ENCODE peak calls at places on chromosomes 4 and X, in six cellular contexts. O, S, P, D, M and T are unnamed samples.

GRCh38 chrX:41334866-41335589 is 1.1 kb downstream of the DDX3X start:
- DNase-seq in P (no peak), M (peak; percentile 59), S (peak; percentile 54), O (peak; percentile 46), D (peak; percentile 53), T (peak; percentile 45)

GRCh38 chrX:103254171-103254824 is 657 bp downstream of the TCEAL8 start:
- DNase-seq in O (peak; percentile 8), P (peak; percentile 59), S (peak; percentile 59), D (no peak), M (no peak), T (peak; percentile 56)

GRCh38 chr4:10018818-10019438 is 2.4 kb downstream of the SLC2A9 start:
- DNase-seq in D (peak; percentile 84), S (peak; percentile 87), O (peak; percentile 87), P (peak; percentile 92), M (peak; percentile 89), T (peak; percentile 90)

GRCh38 chr4:57490520-57490919 is 380.3 kb upstream of the IGFBP7 start:
- DNase-seq in M (no peak), D (no peak), P (no peak), O (no peak), S (no peak), T (no peak)

GRCh38 chrX:17597836-17598434 is 139.4 kb upstream of the SCML1 start:
- DNase-seq in M (no peak), P (peak; percentile 77), S (no peak), O (no peak), D (no peak), T (no peak)

GRCh38 chr4:141643557-141643956 is 7.2 kb downstream of the IL15 start:
- DNase-seq in M (no peak), D (no peak), O (no peak), S (no peak), P (no peak), T (no peak)

GRCh38 chr4:10808591-10808990 is 124.0 kb upstream of the CLNK start:
- DNase-seq in P (peak; percentile 94), O (no peak), D (no peak), M (no peak), S (no peak), T (no peak)

GRCh38 chr4:89587364-89587763 is 249.6 kb downstream of the SNCA start:
- DNase-seq in M (no peak), S (no peak), D (no peak), P (no peak), O (no peak), T (no peak)

GRCh38 chr4:90078440-90078839 is 48.8 kb upstream of the CCSER1 start:
- DNase-seq in D (no peak), M (no peak), P (no peak), S (no peak), O (no peak), T (no peak)

GRCh38 chr4:23290656-23291055 is 597.9 kb downstream of the GBA3 start:
- DNase-seq in P (no peak), S (no peak), M (no peak), O (no peak), D (no peak), T (no peak)

GRCh38 chr4:1644906-1645657 is 39.0 kb downstream of the FAM53A start:
- DNase-seq in M (no peak), O (no peak), S (no peak), P (peak; percentile 31), D (no peak), T (no peak)

GRCh38 chr4:105520819-105521790 is 31.3 kb upstream of the ARHGEF38 start:
- DNase-seq in S (no peak), O (no peak), M (no peak), D (no peak), P (peak; percentile 58), T (peak; percentile 2)

GRCh38 chrX:14948701-14949100 is 75.5 kb downstream of the MOSPD2 start:
- DNase-seq in P (no peak), O (no peak), D (no peak), S (no peak), M (no peak), T (no peak)

GRCh38 chr4:8682725-8683124 is 90.2 kb downstream of the CPZ start:
- DNase-seq in P (no peak), O (no peak), S (no peak), M (no peak), D (no peak), T (no peak)